ENCODE peak calls at places on chromosomes 7 and 10, in seven cellular contexts. V is anterior cingulate cortex; W is activated CD4-positive, alpha-beta T cell treated with anti-CD3 and anti-CD28 coated beads, Interleukin-2, amount 10 ng/mL, durations not matched to agents 7 days and 5 days; M is activated CD4-positive, alpha-beta memory T cell treated with anti-CD3 and anti-CD28 coated beads for 36 hours; G is occipital lobe; U is ovary; A is NCI-H1092. S is an unnamed sample.

GRCh38 chr7:5519515-5519928 is 95.9 kb upstream of the TNRC18 start:
- DNase-seq in V (no peak), W (no peak), M (no peak), G (no peak), U (no peak), A (no peak), S (no peak)

GRCh38 chr7:77799078-77799964 is 748 bp downstream of the PHTF2 start:
- DNase-seq in V (peak; percentile 47), W (peak; percentile 19), M (peak; percentile 32), G (peak; percentile 31), U (peak; percentile 66), A (peak; percentile 27), S (peak; percentile 38)

GRCh38 chr7:14351167-14351566 is 361.7 kb upstream of the ETV1 start:
- DNase-seq in V (no peak), W (no peak), M (no peak), G (no peak), U (no peak), A (no peak), S (no peak)

GRCh38 chr10:9596368-9596920 is 1421.2 kb upstream of the CELF2 start:
- DNase-seq in V (no peak), W (no peak), M (no peak), G (no peak), U (no peak), A (no peak), S (no peak)

GRCh38 chr7:114409750-114410149 is 4.9 kb upstream of the FOXP2 start:
- DNase-seq in V (no peak), W (no peak), M (no peak), G (no peak), U (no peak), A (no peak), S (no peak)

GRCh38 chr10:100020161-100020882 is 10.6 kb upstream of the DNMBP start:
- DNase-seq in V (no peak), W (no peak), M (peak; percentile 40), G (no peak), U (no peak), A (no peak), S (peak; percentile 56)

GRCh38 chr7:128387663-128388485 is 21.9 kb downstream of the IMPDH1 start:
- DNase-seq in V (peak; percentile 73), W (peak; percentile 71), M (peak; percentile 79), G (peak; percentile 65), U (peak; percentile 86), A (peak; percentile 73), S (peak; percentile 89)

GRCh38 chr7:151086802-151087246 is 549 bp downstream of the AGAP3 start:
- DNase-seq in V (no peak), W (peak; percentile 43), M (peak; percentile 45), G (peak; percentile 51), U (no peak), A (no peak), S (no peak)

GRCh38 chr7:31488562-31489203 is 25.2 kb upstream of the ITPRID1 start:
- DNase-seq in V (peak; percentile 33), W (peak; percentile 45), M (peak; percentile 48), G (no peak), U (no peak), A (no peak), S (peak; percentile 58)

GRCh38 chr7:10723832-10724231 is 249.8 kb upstream of the PHF14 start:
- DNase-seq in V (no peak), W (no peak), M (no peak), G (no peak), U (no peak), A (no peak), S (no peak)

GRCh38 chr10:110746254-110746826 is 102.2 kb downstream of the RBM20 start:
- DNase-seq in V (no peak), W (peak; percentile 59), M (peak; percentile 57), G (peak; percentile 16), U (peak; percentile 52), A (peak; percentile 15), S (peak; percentile 57)

GRCh38 chr10:38157270-38157685 is 63.1 kb downstream of the ZNF37A start:
- DNase-seq in V (no peak), W (no peak), M (no peak), G (no peak), U (no peak), A (no peak), S (no peak)

GRCh38 chr7:90595341-90595800 is 750 bp upstream of the CDK14 start:
- DNase-seq in V (no peak), W (no peak), M (no peak), G (no peak), U (no peak), A (peak; percentile 50), S (peak; percentile 13)

GRCh38 chr10:12707461-12708185 is 293.9 kb downstream of the CCDC3 start:
- DNase-seq in V (peak; percentile 9), W (peak; percentile 12), M (peak; percentile 73), G (no peak), U (peak; percentile 63), A (no peak), S (no peak)

GRCh38 chr7:77335581-77335980 is 80.6 kb downstream of the GSAP start:
- DNase-seq in V (no peak), W (no peak), M (no peak), G (no peak), U (no peak), A (peak; percentile 53), S (no peak)

GRCh38 chr7:776381-776780 is 49.3 kb upstream of the PRKAR1B start:
- DNase-seq in V (no peak), W (no peak), M (no peak), G (no peak), U (no peak), A (no peak), S (no peak)

GRCh38 chr7:937851-938484 is 16.5 kb downstream of the ADAP1 start:
- DNase-seq in V (no peak), W (no peak), M (no peak), G (no peak), U (no peak), A (no peak), S (no peak)

GRCh38 chr10:38600696-38601095 is 506.6 kb downstream of the ZNF37A start:
- DNase-seq in V (no peak), W (no peak), M (no peak), G (no peak), U (no peak), A (no peak), S (no peak)

GRCh38 chr10:49611166-49611814 is 1.2 kb downstream of the SLC18A3 start:
- DNase-seq in V (no peak), W (no peak), M (no peak), G (no peak), U (no peak), A (no peak), S (no peak)

GRCh38 chr10:105714728-105715127 is 1073.6 kb downstream of the SORCS3 start:
- DNase-seq in V (no peak), W (no peak), M (no peak), G (no peak), U (no peak), A (no peak), S (no peak)

GRCh38 chr7:33862946-33863814 is 42.2 kb upstream of the BMPER start:
- DNase-seq in V (peak; percentile 68), W (no peak), M (no peak), G (peak; percentile 51), U (no peak), A (no peak), S (no peak)

GRCh38 chr10:100100651-100101525 is 19.2 kb upstream of the CPN1 start:
- DNase-seq in V (no peak), W (no peak), M (no peak), G (no peak), U (no peak), A (no peak), S (no peak)

GRCh38 chr7:131648491-131648890 is 92.1 kb upstream of the PODXL start:
- DNase-seq in V (no peak), W (no peak), M (no peak), G (no peak), U (no peak), A (no peak), S (no peak)

GRCh38 chr7:81014266-81014665 is 95.4 kb upstream of the SEMA3C start:
- DNase-seq in V (no peak), W (no peak), M (no peak), G (no peak), U (no peak), A (no peak), S (no peak)

GRCh38 chr7:28145931-28146330 is 34.7 kb downstream of the JAZF1 start:
- DNase-seq in V (no peak), W (no peak), M (no peak), G (no peak), U (no peak), A (no peak), S (no peak)

GRCh38 chr10:132533571-132534260 is 3.9 kb upstream of the INPP5A start:
- DNase-seq in V (no peak), W (no peak), M (no peak), G (no peak), U (peak; percentile 22), A (no peak), S (no peak)

GRCh38 chr10:131435232-131435631 is 123.7 kb upstream of the TCERG1L start:
- DNase-seq in V (no peak), W (no peak), M (no peak), G (no peak), U (no peak), A (no peak), S (no peak)

GRCh38 chr10:35212856-35213255 is 86.2 kb downstream of the CREM start:
- DNase-seq in V (no peak), W (no peak), M (no peak), G (no peak), U (no peak), A (no peak), S (no peak)

GRCh38 chr7:55111007-55111406 is 92.2 kb downstream of the EGFR start:
- DNase-seq in V (no peak), W (no peak), M (no peak), G (no peak), U (no peak), A (no peak), S (no peak)

GRCh38 chr7:154827007-154827406 is 175.9 kb downstream of the PAXIP1 start:
- DNase-seq in V (no peak), W (no peak), M (no peak), G (no peak), U (no peak), A (no peak), S (no peak)

GRCh38 chr10:88987243-88987726 is 3.3 kb upstream of the FAS start:
- DNase-seq in V (no peak), W (peak; percentile 68), M (peak; percentile 49), G (no peak), U (no peak), A (no peak), S (no peak)

GRCh38 chr10:103839867-103840746 is 15.3 kb downstream of the SH3PXD2A start:
- DNase-seq in V (no peak), W (no peak), M (no peak), G (no peak), U (no peak), A (peak; percentile 25), S (no peak)

GRCh38 chr10:132045324-132045723 is 20.4 kb upstream of the JAKMIP3 start:
- DNase-seq in V (no peak), W (no peak), M (no peak), G (no peak), U (no peak), A (no peak), S (no peak)

GRCh38 chr10:51300617-51301350 is 226.5 kb downstream of the PRKG1 start:
- DNase-seq in V (no peak), W (no peak), M (no peak), G (no peak), U (no peak), A (no peak), S (no peak)

GRCh38 chr7:96235281-96235680 is 86.6 kb downstream of the SLC25A13 start:
- DNase-seq in V (no peak), W (no peak), M (no peak), G (no peak), U (no peak), A (no peak), S (no peak)